ENCODE peak calls at places on chromosomes 3 and 15, in six cellular contexts. S is adipocyte; N is activated T-helper 9 cell treated with anti-CD3 and anti-CD28 coated beads, Interleukin-2, amount 50 U/mL, for 16 hours; Z is PC-3; R is AG09319; T is stimulated activated CD4-positive, alpha-beta T cell treated with anti-CD3 and anti-CD28 coated beads, Interleukin-4, amount 100 ng/mL, for 48 hours. M is an unnamed sample.
A peak's percentile ranks its signal among the peaks of the same experiment; 100 is the strongest.

GRCh38 chr3:73493543-73494314 is 131.0 kb downstream of the PDZRN3 start:
- DNase-seq in R (no peak), S (peak; percentile 88), T (no peak), N (no peak), Z (no peak), M (no peak)

GRCh38 chr3:65732060-65732933 is 306.4 kb downstream of the MAGI1 start:
- DNase-seq in R (peak; percentile 42), S (peak; percentile 88), Z (peak; percentile 64), T (no peak), N (no peak), M (peak; percentile 23)

GRCh38 chr15:59168536-59168935 is 38.1 kb upstream of the LDHAL6B start:
- DNase-seq in R (no peak), Z (peak; percentile 36), N (no peak), S (peak; percentile 38), T (no peak), M (no peak)

GRCh38 chr3:16512435-16513140 is 911 bp downstream of the RFTN1 start:
- DNase-seq in R (no peak), N (peak; percentile 25), S (peak; percentile 47), T (peak; percentile 44), Z (no peak), M (peak; percentile 70)

GRCh38 chr15:29671308-29671981 is 150.8 kb downstream of the TJP1 start:
- DNase-seq in T (no peak), Z (peak; percentile 82), R (no peak), N (no peak), S (no peak), M (no peak)

GRCh38 chr3:56884387-56884786 is 82.6 kb upstream of the ARHGEF3 start:
- DNase-seq in R (no peak), S (no peak), N (no peak), T (no peak), Z (peak; percentile 89), M (no peak)

GRCh38 chr3:135513106-135514063 is 452.1 kb upstream of the PPP2R3A start:
- DNase-seq in T (no peak), Z (peak; percentile 8), R (peak; percentile 20), N (no peak), S (no peak), M (peak; percentile 6)

GRCh38 chr3:172046268-172046915 is 7.0 kb downstream of the FNDC3B start:
- DNase-seq in N (no peak), S (peak; percentile 34), R (no peak), Z (peak; percentile 28), T (no peak), M (no peak)

GRCh38 chr3:138325990-138326389 is 3.7 kb downstream of the NME9 start:
- DNase-seq in S (no peak), Z (no peak), R (no peak), T (no peak), N (no peak), M (no peak)

GRCh38 chr3:57977755-57978715 is 30.2 kb upstream of the FLNB start:
- DNase-seq in T (no peak), N (no peak), R (no peak), Z (peak; percentile 95), S (no peak), M (no peak)

GRCh38 chr3:141330718-141331369 is 37.5 kb upstream of the ZBTB38 start:
- DNase-seq in S (no peak), T (no peak), Z (no peak), R (no peak), N (no peak), M (no peak)

GRCh38 chr3:152885066-152885465 is 50.1 kb downstream of the P2RY1 start:
- DNase-seq in Z (no peak), N (no peak), T (no peak), R (no peak), S (no peak), M (no peak)

GRCh38 chr3:38254872-38255271 is 10.7 kb upstream of the SLC22A13 start:
- DNase-seq in S (no peak), T (no peak), R (no peak), Z (no peak), N (no peak), M (no peak)

GRCh38 chr15:29972051-29972450 is 110.7 kb upstream of the GOLGA8J start:
- DNase-seq in Z (no peak), N (no peak), T (no peak), R (no peak), S (no peak), M (no peak)

GRCh38 chr15:25787855-25788521 is 75.1 kb downstream of the ATP10A start:
- DNase-seq in S (peak; percentile 20), N (no peak), T (no peak), R (no peak), Z (peak; percentile 20), M (no peak)

GRCh38 chr3:187183903-187184302 is 13.4 kb upstream of the RTP1 start:
- DNase-seq in N (no peak), R (no peak), S (no peak), Z (no peak), T (no peak), M (no peak)

GRCh38 chr15:101108791-101109190 is 143.1 kb downstream of the CHSY1 start:
- DNase-seq in S (no peak), Z (no peak), N (no peak), R (no peak), T (no peak), M (no peak)

GRCh38 chr15:41564286-41564959 is 5.4 kb downstream of the TYRO3 start:
- DNase-seq in S (no peak), Z (no peak), N (no peak), R (no peak), T (no peak), M (no peak)

GRCh38 chr15:89244512-89244869 is 712 bp downstream of the FANCI start:
- DNase-seq in N (no peak), Z (no peak), S (no peak), T (no peak), R (no peak), M (no peak)

GRCh38 chr3:31525532-31525931 is 7.2 kb upstream of the STT3B start:
- DNase-seq in S (no peak), R (no peak), N (no peak), Z (no peak), T (no peak), M (no peak)

GRCh38 chr3:52931889-52932288 is 34.5 kb upstream of the STIMATE start:
- DNase-seq in Z (peak; percentile 17), N (no peak), S (no peak), T (no peak), R (no peak), M (no peak)

GRCh38 chr3:32420138-32420981 is 28.7 kb downstream of the CMTM7 start:
- DNase-seq in Z (peak; percentile 99), R (no peak), N (no peak), T (no peak), S (peak; percentile 14), M (no peak)

GRCh38 chr3:128098234-128098633 is 25.4 kb downstream of the RUVBL1 start:
- DNase-seq in R (no peak), Z (no peak), N (no peak), S (no peak), T (no peak), M (no peak)

GRCh38 chr3:160412477-160412876 is 13.0 kb downstream of the SMC4 start:
- DNase-seq in R (no peak), S (no peak), N (no peak), Z (no peak), T (no peak), M (no peak)

GRCh38 chr3:48709051-48709461 is 8.0 kb downstream of the IP6K2 start:
- DNase-seq in N (no peak), Z (peak; percentile 69), R (no peak), S (no peak), T (no peak), M (no peak)

GRCh38 chr3:19937459-19938362 is 3.7 kb upstream of the EFHB start:
- DNase-seq in S (no peak), N (no peak), Z (peak; percentile 34), R (no peak), T (no peak), M (no peak)

GRCh38 chr3:121724130-121724529 is 25.4 kb downstream of the GOLGB1 start:
- DNase-seq in R (no peak), N (no peak), S (no peak), Z (no peak), T (no peak), M (no peak)

GRCh38 chr3:140753865-140754754 is 76.2 kb downstream of the TRIM42 start:
- DNase-seq in N (no peak), T (no peak), R (no peak), Z (peak; percentile 39), S (no peak), M (peak; percentile 51)

GRCh38 chr3:133271491-133271890 is 128.4 kb upstream of the BFSP2 start:
- DNase-seq in Z (no peak), T (no peak), N (no peak), S (no peak), R (no peak), M (no peak)

GRCh38 chr3:57079221-57079831 is 18.9 kb downstream of the SPATA12 start:
- DNase-seq in T (no peak), R (no peak), N (no peak), S (peak; percentile 67), Z (peak; percentile 59), M (no peak)

GRCh38 chr3:32757618-32758374 is 60.0 kb upstream of the TRIM71 start:
- DNase-seq in T (no peak), N (no peak), S (no peak), R (no peak), Z (no peak), M (no peak)

GRCh38 chr3:52874160-52874701 is 23.1 kb downstream of the STIMATE start:
- DNase-seq in N (no peak), R (no peak), Z (no peak), T (no peak), S (no peak), M (no peak)